ENCODE peak calls at places on chromosome 21, in eight cellular contexts. One of them, this sample, is unnamed.

GRCh38 chr21:45224189-45224938 is 63.3 kb downstream of the POFUT2 start:
- DNase-seq in AG09309: no peak
- DNase-seq in left ventricle myocardium inferior: no peak
- DNase-seq in uterus: no peak
- DNase-seq in fibroblast of lung: peak; percentile 19
- DNase-seq in HL-60: no peak
- DNase-seq in MM.1S: no peak
- DNase-seq in epithelial cell of esophagus: no peak
- DNase-seq in this sample: no peak

GRCh38 chr21:44487831-44488230 is 32.5 kb downstream of the LRRC3 start:
- DNase-seq in AG09309: no peak
- DNase-seq in left ventricle myocardium inferior: no peak
- DNase-seq in uterus: no peak
- DNase-seq in fibroblast of lung: peak; percentile 38
- DNase-seq in HL-60: no peak
- DNase-seq in MM.1S: no peak
- DNase-seq in epithelial cell of esophagus: no peak
- DNase-seq in this sample: no peak

GRCh38 chr21:43740497-43741156 is 21.7 kb downstream of the PDXK start:
- DNase-seq in AG09309: no peak
- DNase-seq in left ventricle myocardium inferior: no peak
- DNase-seq in uterus: peak; percentile 60
- DNase-seq in fibroblast of lung: no peak
- DNase-seq in HL-60: no peak
- DNase-seq in MM.1S: no peak
- DNase-seq in epithelial cell of esophagus: peak; percentile 78
- DNase-seq in this sample: no peak

GRCh38 chr21:44263221-44263671 is 1.5 kb upstream of the DNMT3L start:
- DNase-seq in AG09309: no peak
- DNase-seq in left ventricle myocardium inferior: no peak
- DNase-seq in uterus: no peak
- DNase-seq in fibroblast of lung: no peak
- DNase-seq in HL-60: no peak
- DNase-seq in MM.1S: no peak
- DNase-seq in epithelial cell of esophagus: no peak
- DNase-seq in this sample: no peak

GRCh38 chr21:44334637-44335030 is 4.6 kb downstream of the CFAP410 start:
- DNase-seq in AG09309: no peak
- DNase-seq in left ventricle myocardium inferior: no peak
- DNase-seq in uterus: no peak
- DNase-seq in fibroblast of lung: no peak
- DNase-seq in HL-60: no peak
- DNase-seq in MM.1S: no peak
- DNase-seq in epithelial cell of esophagus: no peak
- DNase-seq in this sample: no peak

GRCh38 chr21:44931137-44931500 is 8.7 kb upstream of the SLX9 start:
- DNase-seq in AG09309: no peak
- DNase-seq in left ventricle myocardium inferior: peak; percentile 36
- DNase-seq in uterus: no peak
- DNase-seq in fibroblast of lung: peak; percentile 45
- DNase-seq in HL-60: peak; percentile 92
- DNase-seq in MM.1S: no peak
- DNase-seq in epithelial cell of esophagus: no peak
- DNase-seq in this sample: no peak

GRCh38 chr21:45525910-45526306 is 16.3 kb downstream of the SLC19A1 start:
- DNase-seq in AG09309: no peak
- DNase-seq in left ventricle myocardium inferior: no peak
- DNase-seq in uterus: no peak
- DNase-seq in fibroblast of lung: no peak
- DNase-seq in HL-60: no peak
- DNase-seq in MM.1S: no peak
- DNase-seq in epithelial cell of esophagus: no peak
- DNase-seq in this sample: no peak

GRCh38 chr21:17789660-17790059 is 29.5 kb downstream of the C21orf91 start:
- DNase-seq in AG09309: no peak
- DNase-seq in left ventricle myocardium inferior: no peak
- DNase-seq in uterus: no peak
- DNase-seq in fibroblast of lung: no peak
- DNase-seq in HL-60: no peak
- DNase-seq in MM.1S: peak; percentile 42
- DNase-seq in epithelial cell of esophagus: no peak
- DNase-seq in this sample: no peak

GRCh38 chr21:42621828-42622199 is 31.6 kb upstream of the PDE9A start:
- DNase-seq in AG09309: no peak
- DNase-seq in left ventricle myocardium inferior: no peak
- DNase-seq in uterus: peak; percentile 40
- DNase-seq in fibroblast of lung: no peak
- DNase-seq in HL-60: no peak
- DNase-seq in MM.1S: no peak
- DNase-seq in epithelial cell of esophagus: no peak
- DNase-seq in this sample: no peak

GRCh38 chr21:33966324-33966949 is 50.8 kb upstream of the ATP5PO start:
- DNase-seq in AG09309: no peak
- DNase-seq in left ventricle myocardium inferior: no peak
- DNase-seq in uterus: no peak
- DNase-seq in fibroblast of lung: no peak
- DNase-seq in HL-60: no peak
- DNase-seq in MM.1S: no peak
- DNase-seq in epithelial cell of esophagus: no peak
- DNase-seq in this sample: no peak

GRCh38 chr21:31772674-31773555 is 41.0 kb upstream of the SCAF4 start:
- DNase-seq in AG09309: no peak
- DNase-seq in left ventricle myocardium inferior: no peak
- DNase-seq in uterus: no peak
- DNase-seq in fibroblast of lung: no peak
- DNase-seq in HL-60: no peak
- DNase-seq in MM.1S: peak; percentile 77
- DNase-seq in epithelial cell of esophagus: no peak
- DNase-seq in this sample: no peak
- H3K4me3 ChIP-seq in AG09309: no peak overlapping the region
- H3K4me3 ChIP-seq in left ventricle myocardium inferior: no peak overlapping the region
- H3K4me3 ChIP-seq in uterus: no peak overlapping the region
- H3K4me3 ChIP-seq in fibroblast of lung: no peak overlapping the region
- H3K4me3 ChIP-seq in HL-60: no peak overlapping the region
- H3K4me3 ChIP-seq in MM.1S: no peak overlapping the region
- H3K4me3 ChIP-seq in epithelial cell of esophagus: no peak overlapping the region
- H3K4me3 ChIP-seq in this sample: no peak overlapping the region

GRCh38 chr21:36127977-36128376 is 6.9 kb upstream of the CBR3 start:
- DNase-seq in AG09309: no peak
- DNase-seq in left ventricle myocardium inferior: no peak
- DNase-seq in uterus: no peak
- DNase-seq in fibroblast of lung: no peak
- DNase-seq in HL-60: no peak
- DNase-seq in MM.1S: no peak
- DNase-seq in epithelial cell of esophagus: no peak
- DNase-seq in this sample: no peak
- TF ChIP-seq CTCF in AG09309: no peak
- TF ChIP-seq CTCF in left ventricle myocardium inferior: no peak
- TF ChIP-seq CTCF in uterus: no peak
- TF ChIP-seq CTCF in fibroblast of lung: no peak
- TF ChIP-seq CTCF in HL-60: no peak
- TF ChIP-seq CTCF in MM.1S: no peak
- TF ChIP-seq CTCF in epithelial cell of esophagus: peak; percentile 19
- TF ChIP-seq CTCF in this sample: peak; percentile 0

GRCh38 chr21:41369105-41369914 is 7.5 kb downstream of the MX2 start:
- DNase-seq in AG09309: no peak
- DNase-seq in left ventricle myocardium inferior: peak; percentile 49
- DNase-seq in uterus: peak; percentile 31
- DNase-seq in fibroblast of lung: no peak
- DNase-seq in HL-60: no peak
- DNase-seq in MM.1S: no peak
- DNase-seq in epithelial cell of esophagus: no peak
- DNase-seq in this sample: no peak
- H3K4me3 ChIP-seq in AG09309: no peak overlapping the region
- H3K4me3 ChIP-seq in left ventricle myocardium inferior: peak overlapping the region; percentile 64
- H3K4me3 ChIP-seq in uterus: peak overlapping the region; percentile 23
- H3K4me3 ChIP-seq in fibroblast of lung: no peak overlapping the region
- H3K4me3 ChIP-seq in HL-60: no peak overlapping the region
- H3K4me3 ChIP-seq in MM.1S: no peak overlapping the region
- H3K4me3 ChIP-seq in epithelial cell of esophagus: no peak overlapping the region
- H3K4me3 ChIP-seq in this sample: no peak overlapping the region

GRCh38 chr21:37267269-37268185 is at the start of gene VPS26C:
- DNase-seq in AG09309: peak; percentile 98
- DNase-seq in left ventricle myocardium inferior: peak; percentile 98
- DNase-seq in uterus: peak; percentile 99
- DNase-seq in fibroblast of lung: peak; percentile 99
- DNase-seq in HL-60: peak; percentile 98
- DNase-seq in MM.1S: peak; percentile 100
- DNase-seq in epithelial cell of esophagus: peak; percentile 100
- DNase-seq in this sample: peak; percentile 98
- TF ChIP-seq CTCF in AG09309: no peak
- TF ChIP-seq CTCF in left ventricle myocardium inferior: no peak
- TF ChIP-seq CTCF in uterus: no peak
- TF ChIP-seq CTCF in fibroblast of lung: no peak
- TF ChIP-seq CTCF in HL-60: no peak
- TF ChIP-seq CTCF in MM.1S: no peak
- TF ChIP-seq CTCF in epithelial cell of esophagus: no peak
- TF ChIP-seq CTCF in this sample: no peak

DNA sequence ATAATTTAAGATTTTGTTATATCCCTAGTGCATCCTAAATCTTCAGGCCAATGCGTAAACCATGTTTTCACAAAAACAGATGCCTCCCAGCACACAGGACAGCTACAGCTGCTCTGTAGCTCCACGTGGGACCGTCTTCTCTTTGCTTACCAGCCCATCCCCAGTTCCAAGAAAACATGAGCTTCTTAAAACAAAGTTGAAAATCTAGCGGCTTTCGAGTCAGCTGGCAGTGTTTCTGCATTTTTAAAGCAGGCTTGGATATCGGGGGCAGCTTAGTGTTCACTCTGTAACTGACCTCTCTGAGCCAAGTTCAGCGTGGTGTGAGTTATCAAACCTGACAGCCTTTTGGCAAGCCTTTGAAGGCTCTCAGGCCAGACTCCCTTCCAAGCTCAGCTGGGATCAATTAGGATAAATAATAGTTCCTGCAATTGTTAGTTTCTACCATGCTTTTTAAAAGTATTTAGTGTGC is 881.5 kb downstream of the LTN1 start:
- DNase-seq in AG09309: peak; percentile 82
- DNase-seq in left ventricle myocardium inferior: peak; percentile 67
- DNase-seq in uterus: peak; percentile 89
- DNase-seq in fibroblast of lung: peak; percentile 99
- DNase-seq in HL-60: no peak
- DNase-seq in MM.1S: no peak
- DNase-seq in epithelial cell of esophagus: no peak
- DNase-seq in this sample: peak; percentile 99
- H3K4me3 ChIP-seq in AG09309: no peak overlapping the region
- H3K4me3 ChIP-seq in left ventricle myocardium inferior: peak overlapping the region; percentile 47
- H3K4me3 ChIP-seq in uterus: peak overlapping the region; percentile 21
- H3K4me3 ChIP-seq in fibroblast of lung: peak overlapping the region; percentile 15
- H3K4me3 ChIP-seq in HL-60: no peak overlapping the region
- H3K4me3 ChIP-seq in MM.1S: no peak overlapping the region
- H3K4me3 ChIP-seq in epithelial cell of esophagus: no peak overlapping the region
- H3K4me3 ChIP-seq in this sample: no peak overlapping the region

GRCh38 chr21:37915516-37915915 is 741 bp downstream of the KCNJ6 start:
- DNase-seq in AG09309: no peak
- DNase-seq in left ventricle myocardium inferior: no peak
- DNase-seq in uterus: no peak
- DNase-seq in fibroblast of lung: no peak
- DNase-seq in HL-60: no peak
- DNase-seq in MM.1S: no peak
- DNase-seq in epithelial cell of esophagus: no peak
- DNase-seq in this sample: no peak

GRCh38 chr21:37916795-37917142 is 512 bp upstream of the KCNJ6 start:
- DNase-seq in AG09309: no peak
- DNase-seq in left ventricle myocardium inferior: no peak
- DNase-seq in uterus: no peak
- DNase-seq in fibroblast of lung: no peak
- DNase-seq in HL-60: no peak
- DNase-seq in MM.1S: no peak
- DNase-seq in epithelial cell of esophagus: no peak
- DNase-seq in this sample: no peak

GRCh38 chr21:37914211-37914900 is 1.9 kb downstream of the KCNJ6 start:
- DNase-seq in AG09309: no peak
- DNase-seq in left ventricle myocardium inferior: no peak
- DNase-seq in uterus: no peak
- DNase-seq in fibroblast of lung: peak; percentile 17
- DNase-seq in HL-60: no peak
- DNase-seq in MM.1S: peak; percentile 65
- DNase-seq in epithelial cell of esophagus: peak; percentile 33
- DNase-seq in this sample: no peak

GRCh38 chr21:37917612-37918011 is 1.4 kb upstream of the KCNJ6 start:
- DNase-seq in AG09309: no peak
- DNase-seq in left ventricle myocardium inferior: no peak
- DNase-seq in uterus: no peak
- DNase-seq in fibroblast of lung: peak; percentile 56
- DNase-seq in HL-60: no peak
- DNase-seq in MM.1S: no peak
- DNase-seq in epithelial cell of esophagus: peak; percentile 67
- DNase-seq in this sample: no peak

GRCh38 chr21:37915941-37916794 is at the start of gene KCNJ6:
- DNase-seq in AG09309: no peak
- DNase-seq in left ventricle myocardium inferior: no peak
- DNase-seq in uterus: no peak
- DNase-seq in fibroblast of lung: peak; percentile 59
- DNase-seq in HL-60: no peak
- DNase-seq in MM.1S: no peak
- DNase-seq in epithelial cell of esophagus: peak; percentile 49
- DNase-seq in this sample: no peak
- TF ChIP-seq CTCF in AG09309: peak; percentile 83
- TF ChIP-seq CTCF in left ventricle myocardium inferior: peak; percentile 64
- TF ChIP-seq CTCF in uterus: peak; percentile 17
- TF ChIP-seq CTCF in fibroblast of lung: peak; percentile 73
- TF ChIP-seq CTCF in HL-60: peak; percentile 15
- TF ChIP-seq CTCF in MM.1S: peak; percentile 5
- TF ChIP-seq CTCF in epithelial cell of esophagus: peak; percentile 47
- TF ChIP-seq CTCF in this sample: peak; percentile 65

This sample was measured in retinal pigment epithelial cell.